ENCODE peak calls at places on chromosomes 12 and 14, in eight cellular contexts. One of them, this sample, is unnamed.

GRCh38 chr12:119788783-119789182 is 88.3 kb downstream of the CIT start:
- DNase-seq in neural crest cell: no peak
- DNase-seq in A549: no peak
- DNase-seq in GM20000: no peak
- DNase-seq in bronchial epithelial cell: peak
- DNase-seq in endothelial cell: no peak
- DNase-seq in GM13977: no peak
- DNase-seq in H9: no peak
- DNase-seq in this sample: no peak

GRCh38 chr12:131911851-131912525 is 17.1 kb upstream of the PUS1 start:
- DNase-seq in neural crest cell: no peak
- DNase-seq in A549: no peak
- DNase-seq in GM20000: no peak
- DNase-seq in bronchial epithelial cell: no peak
- DNase-seq in endothelial cell: no peak
- DNase-seq in GM13977: no peak
- DNase-seq in H9: no peak
- DNase-seq in this sample: no peak

GRCh38 chr14:20417250-20418186 is 4.2 kb upstream of the TEP1 start:
- DNase-seq in neural crest cell: no peak
- DNase-seq in A549: no peak
- DNase-seq in GM20000: no peak
- DNase-seq in bronchial epithelial cell: peak
- DNase-seq in endothelial cell: no peak
- DNase-seq in GM13977: no peak
- DNase-seq in H9: no peak
- DNase-seq in this sample: no peak

GRCh38 chr14:74963178-74963704 is 7.8 kb upstream of the PGF start:
- DNase-seq in neural crest cell: no peak
- DNase-seq in A549: no peak
- DNase-seq in GM20000: no peak
- DNase-seq in bronchial epithelial cell: no peak
- DNase-seq in endothelial cell: no peak
- DNase-seq in GM13977: peak
- DNase-seq in H9: no peak
- DNase-seq in this sample: no peak

GRCh38 chr12:20629414-20630156 is 65.5 kb upstream of the SLCO1C1 start:
- DNase-seq in neural crest cell: no peak
- DNase-seq in A549: peak
- DNase-seq in GM20000: no peak
- DNase-seq in bronchial epithelial cell: peak
- DNase-seq in endothelial cell: peak
- DNase-seq in GM13977: no peak
- DNase-seq in H9: no peak
- DNase-seq in this sample: no peak

GRCh38 chr12:116336542-116337065 is 59.1 kb upstream of the MED13L start:
- DNase-seq in neural crest cell: no peak
- DNase-seq in A549: no peak
- DNase-seq in GM20000: peak
- DNase-seq in bronchial epithelial cell: no peak
- DNase-seq in endothelial cell: no peak
- DNase-seq in GM13977: peak
- DNase-seq in H9: no peak
- DNase-seq in this sample: no peak

GRCh38 chr12:90174198-90174510 is 465.5 kb upstream of the ATP2B1 start:
- DNase-seq in neural crest cell: no peak
- DNase-seq in A549: no peak
- DNase-seq in GM20000: no peak
- DNase-seq in bronchial epithelial cell: peak
- DNase-seq in endothelial cell: no peak
- DNase-seq in GM13977: no peak
- DNase-seq in H9: no peak
- DNase-seq in this sample: no peak

GRCh38 chr12:12008931-12009611 is 61.7 kb upstream of the BCL2L14 start:
- DNase-seq in neural crest cell: no peak
- DNase-seq in A549: no peak
- DNase-seq in GM20000: no peak
- DNase-seq in bronchial epithelial cell: peak
- DNase-seq in endothelial cell: peak
- DNase-seq in GM13977: peak
- DNase-seq in H9: peak
- DNase-seq in this sample: no peak

GRCh38 chr12:46024099-46024498 is 33.7 kb upstream of the SCAF11 start:
- DNase-seq in neural crest cell: no peak
- DNase-seq in A549: no peak
- DNase-seq in GM20000: no peak
- DNase-seq in bronchial epithelial cell: no peak
- DNase-seq in endothelial cell: no peak
- DNase-seq in GM13977: no peak
- DNase-seq in H9: no peak
- DNase-seq in this sample: no peak

GRCh38 chr12:104622942-104623341 is 166.2 kb downstream of the CHST11 start:
- DNase-seq in neural crest cell: no peak
- DNase-seq in A549: no peak
- DNase-seq in GM20000: no peak
- DNase-seq in bronchial epithelial cell: no peak
- DNase-seq in endothelial cell: no peak
- DNase-seq in GM13977: no peak
- DNase-seq in H9: no peak
- DNase-seq in this sample: no peak

GRCh38 chr12:20807192-20808080 is 3.1 kb upstream of the SLCO1B3 start:
- DNase-seq in neural crest cell: no peak
- DNase-seq in A549: no peak
- DNase-seq in GM20000: no peak
- DNase-seq in bronchial epithelial cell: no peak
- DNase-seq in endothelial cell: no peak
- DNase-seq in GM13977: no peak
- DNase-seq in H9: no peak
- DNase-seq in this sample: no peak

GRCh38 chr14:56659361-56659760 is 79.8 kb downstream of the TMEM260 start:
- DNase-seq in neural crest cell: no peak
- DNase-seq in A549: no peak
- DNase-seq in GM20000: no peak
- DNase-seq in bronchial epithelial cell: no peak
- DNase-seq in endothelial cell: no peak
- DNase-seq in GM13977: no peak
- DNase-seq in H9: no peak
- DNase-seq in this sample: no peak

GRCh38 chr12:53267309-53268008 is 640 bp upstream of the ESPL1 start:
- DNase-seq in neural crest cell: no peak
- DNase-seq in A549: no peak
- DNase-seq in GM20000: no peak
- DNase-seq in bronchial epithelial cell: no peak
- DNase-seq in endothelial cell: no peak
- DNase-seq in GM13977: no peak
- DNase-seq in H9: no peak
- DNase-seq in this sample: no peak

GRCh38 chr12:53265783-53266182 is 2.3 kb upstream of the ESPL1 start:
- DNase-seq in neural crest cell: no peak
- DNase-seq in A549: no peak
- DNase-seq in GM20000: no peak
- DNase-seq in bronchial epithelial cell: peak
- DNase-seq in endothelial cell: no peak
- DNase-seq in GM13977: no peak
- DNase-seq in H9: no peak
- DNase-seq in this sample: no peak

GRCh38 chr12:53268637-53269562 is 801 bp downstream of the ESPL1 start:
- DNase-seq in neural crest cell: no peak
- DNase-seq in A549: no peak
- DNase-seq in GM20000: no peak
- DNase-seq in bronchial epithelial cell: no peak
- DNase-seq in endothelial cell: no peak
- DNase-seq in GM13977: no peak
- DNase-seq in H9: no peak
- DNase-seq in this sample: no peak

GRCh38 chr12:53268009-53268636 is at the start of gene ESPL1:
- DNase-seq in neural crest cell: peak
- DNase-seq in A549: peak
- DNase-seq in GM20000: peak
- DNase-seq in bronchial epithelial cell: peak
- DNase-seq in endothelial cell: peak
- DNase-seq in GM13977: peak
- DNase-seq in H9: peak
- DNase-seq in this sample: peak
- TF ChIP-seq CTCF in neural crest cell: peak
- TF ChIP-seq CTCF in A549: peak
- TF ChIP-seq CTCF in GM20000: no peak
- TF ChIP-seq CTCF in bronchial epithelial cell: no peak
- TF ChIP-seq CTCF in endothelial cell: no peak
- TF ChIP-seq CTCF in GM13977: peak
- TF ChIP-seq CTCF in H9: peak
- TF ChIP-seq CTCF in this sample: no peak

DNA sequence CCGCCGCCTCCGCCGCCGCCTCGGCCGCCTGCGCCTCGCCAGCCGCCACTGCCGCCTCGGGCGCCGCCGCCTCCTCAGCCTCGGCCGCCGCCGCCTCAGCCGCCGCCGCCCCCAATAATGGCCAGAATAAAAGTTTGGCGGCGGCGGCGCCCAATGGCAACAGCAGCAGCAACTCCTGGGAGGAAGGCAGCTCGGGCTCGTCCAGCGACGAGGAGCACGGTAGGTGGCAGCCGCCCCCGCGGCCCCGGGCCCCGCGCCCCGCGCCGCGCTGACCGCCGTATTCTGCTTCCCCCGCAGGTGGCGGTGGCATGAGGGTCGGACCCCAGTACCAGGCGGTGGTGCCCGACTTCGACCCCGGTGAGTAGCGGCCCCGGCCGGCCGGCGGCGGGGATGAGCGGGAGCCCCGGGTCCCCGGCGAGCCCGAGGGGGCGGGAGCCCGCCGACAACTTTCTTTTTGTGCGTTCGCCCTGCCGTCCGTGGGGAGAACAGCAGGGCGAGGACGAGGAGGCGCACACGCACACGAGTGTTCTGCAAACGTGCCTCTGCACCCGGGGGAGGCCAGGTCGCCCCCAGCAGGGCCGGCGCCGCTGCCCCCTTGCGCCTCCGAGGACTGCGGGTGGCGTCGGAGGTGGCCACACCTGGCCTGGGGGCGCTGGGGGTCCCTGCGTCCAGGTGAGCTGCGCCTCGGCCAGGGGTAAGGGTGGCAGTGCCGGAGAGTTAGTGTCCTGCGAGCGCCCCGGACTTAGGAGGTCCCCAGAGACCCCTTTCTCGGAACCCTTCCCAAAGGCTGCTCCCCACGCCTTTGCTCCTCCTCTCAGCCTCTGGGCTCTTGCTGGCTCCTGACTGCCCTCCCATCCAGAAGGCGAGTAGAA is 756 bp downstream of the RCOR1 start:
- DNase-seq in neural crest cell: peak
- DNase-seq in A549: peak
- DNase-seq in GM20000: peak
- DNase-seq in bronchial epithelial cell: no peak
- DNase-seq in endothelial cell: peak
- DNase-seq in GM13977: peak
- DNase-seq in H9: no peak
- DNase-seq in this sample: peak
- TF ChIP-seq CTCF in neural crest cell: peak
- TF ChIP-seq CTCF in A549: peak
- TF ChIP-seq CTCF in GM20000: no peak
- TF ChIP-seq CTCF in bronchial epithelial cell: peak
- TF ChIP-seq CTCF in endothelial cell: peak
- TF ChIP-seq CTCF in GM13977: peak
- TF ChIP-seq CTCF in H9: peak
- TF ChIP-seq CTCF in this sample: peak

GRCh38 chr12:51240971-51241370 is 2.3 kb downstream of the DAZAP2 start:
- DNase-seq in neural crest cell: no peak
- DNase-seq in A549: no peak
- DNase-seq in GM20000: no peak
- DNase-seq in bronchial epithelial cell: peak
- DNase-seq in endothelial cell: no peak
- DNase-seq in GM13977: no peak
- DNase-seq in H9: no peak
- DNase-seq in this sample: no peak

GRCh38 chr12:51242896-51243295 is 4.3 kb downstream of the DAZAP2 start:
- DNase-seq in neural crest cell: no peak
- DNase-seq in A549: no peak
- DNase-seq in GM20000: no peak
- DNase-seq in bronchial epithelial cell: no peak
- DNase-seq in endothelial cell: no peak
- DNase-seq in GM13977: no peak
- DNase-seq in H9: no peak
- DNase-seq in this sample: no peak

GRCh38 chr12:51242150-51242549 is 3.5 kb downstream of the DAZAP2 start:
- DNase-seq in neural crest cell: no peak
- DNase-seq in A549: no peak
- DNase-seq in GM20000: no peak
- DNase-seq in bronchial epithelial cell: no peak
- DNase-seq in endothelial cell: no peak
- DNase-seq in GM13977: no peak
- DNase-seq in H9: no peak
- DNase-seq in this sample: no peak

GRCh38 chr12:51238037-51238509 is 553 bp upstream of the DAZAP2 start:
- DNase-seq in neural crest cell: no peak
- DNase-seq in A549: no peak
- DNase-seq in GM20000: peak
- DNase-seq in bronchial epithelial cell: peak
- DNase-seq in endothelial cell: no peak
- DNase-seq in GM13977: peak
- DNase-seq in H9: no peak
- DNase-seq in this sample: no peak

DNA sequence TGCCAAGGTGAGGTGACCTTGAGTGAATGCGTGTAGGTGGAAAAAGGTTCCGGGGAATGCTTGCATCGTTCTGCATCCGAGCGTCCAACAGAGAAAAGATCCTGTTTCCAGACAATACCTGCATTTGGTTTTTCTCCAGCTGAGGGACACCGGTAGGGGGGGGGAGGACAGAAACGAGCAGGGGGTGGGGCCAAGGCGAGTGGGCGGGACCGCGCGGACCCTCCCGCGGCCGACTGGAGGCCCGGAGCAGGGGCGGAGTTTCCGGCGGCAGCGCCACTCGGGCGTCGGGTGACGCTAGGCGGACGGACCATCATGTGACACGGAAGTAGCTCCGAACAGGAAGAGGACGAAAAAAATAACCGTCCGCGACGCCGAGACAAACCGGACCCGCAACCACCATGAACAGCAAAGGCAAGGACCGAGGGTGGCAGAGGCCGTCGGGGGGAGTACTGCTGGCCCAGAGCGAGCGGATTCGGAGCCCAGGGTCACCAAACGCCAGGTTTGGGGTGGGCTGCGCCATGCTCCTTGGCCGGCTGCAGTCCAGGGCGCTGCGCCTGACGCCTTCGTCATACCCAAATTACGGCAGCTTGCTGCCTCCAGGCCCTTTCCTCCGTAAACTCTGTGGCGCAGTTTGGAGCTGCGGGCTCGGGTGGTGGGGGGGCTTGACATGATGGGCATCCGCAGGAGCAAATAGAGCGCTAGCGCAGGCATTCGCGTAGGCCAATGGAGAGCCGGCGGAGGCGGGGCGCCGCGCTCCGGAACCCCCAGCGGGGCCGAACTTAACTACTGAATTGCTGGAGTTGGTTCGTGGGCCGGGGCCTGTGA is at the start of gene DAZAP2:
- DNase-seq in neural crest cell: peak
- DNase-seq in A549: peak
- DNase-seq in GM20000: peak
- DNase-seq in bronchial epithelial cell: peak
- DNase-seq in endothelial cell: peak
- DNase-seq in GM13977: peak
- DNase-seq in H9: peak
- DNase-seq in this sample: peak
- TF ChIP-seq CTCF in neural crest cell: peak
- TF ChIP-seq CTCF in A549: no peak
- TF ChIP-seq CTCF in GM20000: no peak
- TF ChIP-seq CTCF in bronchial epithelial cell: peak
- TF ChIP-seq CTCF in endothelial cell: no peak
- TF ChIP-seq CTCF in GM13977: no peak
- TF ChIP-seq CTCF in H9: no peak
- TF ChIP-seq CTCF in this sample: no peak

GRCh38 chr12:44694027-44694426 is 182.1 kb downstream of the NELL2 start:
- DNase-seq in neural crest cell: no peak
- DNase-seq in A549: no peak
- DNase-seq in GM20000: no peak
- DNase-seq in bronchial epithelial cell: no peak
- DNase-seq in endothelial cell: no peak
- DNase-seq in GM13977: no peak
- DNase-seq in H9: no peak
- DNase-seq in this sample: no peak
- TF ChIP-seq CTCF in neural crest cell: no peak
- TF ChIP-seq CTCF in A549: no peak
- TF ChIP-seq CTCF in GM20000: no peak
- TF ChIP-seq CTCF in bronchial epithelial cell: no peak
- TF ChIP-seq CTCF in endothelial cell: no peak
- TF ChIP-seq CTCF in GM13977: no peak
- TF ChIP-seq CTCF in H9: no peak
- TF ChIP-seq CTCF in this sample: no peak

This sample was measured in natural killer cell.